ENCODE peak calls at places on chromosome 5, in eight cellular contexts. Y is NCI-H524; S is activated CD8-positive, alpha-beta memory T cell treated with anti-CD3 and anti-CD28 coated beads for 48 hours; J is HT-29; W is AG10803; X is PC-3; K is stimulated activated CD8-positive, alpha-beta memory T cell treated with anti-CD3 and anti-CD28 coated beads, Interleukin-12 subunit alpha, Interleukin-12 subunit beta, amount 100 ng/mL, for 4 hours; L is left colon. C is an unnamed sample.
A peak's percentile ranks its signal among the peaks of the same experiment; 100 is the strongest.

GRCh38 chr5:159913048-159913447 is 3.2 kb upstream of the ADRA1B start:
- DNase-seq in Y (no peak), S (no peak), J (no peak), W (peak; percentile 75), X (peak; percentile 62), K (no peak), L (no peak), C (no peak)

GRCh38 chr5:6143523-6143922 is 234.8 kb downstream of the MED10 start:
- DNase-seq in Y (no peak), S (no peak), J (no peak), W (no peak), X (no peak), K (no peak), L (no peak), C (no peak)

GRCh38 chr5:112977440-112977861 is 853 bp downstream of the DCP2 start:
- DNase-seq in Y (peak; percentile 10), S (no peak), J (peak; percentile 19), W (peak; percentile 15), X (no peak), K (no peak), L (no peak), C (peak; percentile 41)

GRCh38 chr5:178328826-178329225 is 96.2 kb upstream of the PHYKPL start:
- DNase-seq in Y (no peak), S (no peak), J (no peak), W (no peak), X (no peak), K (no peak), L (no peak), C (no peak)

GRCh38 chr5:43275391-43275790 is 37.8 kb downstream of the HMGCS1 start:
- DNase-seq in Y (no peak), S (no peak), J (no peak), W (no peak), X (no peak), K (no peak), L (no peak), C (no peak)

GRCh38 chr5:133746834-133747233 is 134.5 kb upstream of the FSTL4 start:
- DNase-seq in Y (no peak), S (peak; percentile 10), J (peak; percentile 11), W (no peak), X (no peak), K (no peak), L (no peak), C (peak; percentile 52)

GRCh38 chr5:73253047-73253660 is 80.2 kb downstream of the TMEM174 start:
- DNase-seq in Y (no peak), S (no peak), J (no peak), W (peak; percentile 32), X (no peak), K (no peak), L (no peak), C (no peak)

GRCh38 chr5:140327589-140327988 is 18.8 kb downstream of the HBEGF start:
- DNase-seq in Y (peak; percentile 25), S (no peak), J (no peak), W (peak; percentile 50), X (peak; percentile 45), K (no peak), L (no peak), C (no peak)

GRCh38 chr5:56610093-56610698 is 205.2 kb upstream of the MAP3K1 start:
- DNase-seq in Y (no peak), S (no peak), J (no peak), W (no peak), X (peak; percentile 25), K (no peak), L (no peak), C (no peak)

GRCh38 chr5:180607861-180608571 is 16.7 kb upstream of the SCGB3A1 start:
- DNase-seq in Y (no peak), S (no peak), J (no peak), W (no peak), X (no peak), K (no peak), L (no peak), C (no peak)

GRCh38 chr5:98460536-98460935 is 312.9 kb upstream of the RGMB start:
- DNase-seq in Y (no peak), S (no peak), J (no peak), W (no peak), X (peak; percentile 47), K (no peak), L (no peak), C (no peak)

GRCh38 chr5:156907667-156908066 is 55.4 kb downstream of the TIMD4 start:
- DNase-seq in Y (no peak), S (no peak), J (no peak), W (no peak), X (no peak), K (no peak), L (no peak), C (no peak)

C was measured in RKO.